ENCODE peak calls at places on chromosomes 5 and 9, in ten cellular contexts. B is foreskin fibroblast, R is AG10803, Q is fibroblast of pulmonary artery, K is HFF-Myc, X is choroid plexus epithelial cell, E is endodermal cell, H is mesendoderm, N is lower lobe of right lung, D is heart left ventricle. M is an unnamed sample.

GRCh38 chr9:9820411-9820810 is 792.4 kb downstream of the PTPRD start:
- DNase-seq in D (no peak), X (peak), H (no peak), N (no peak), Q (peak), R (no peak), E (no peak), B (no peak), K (no peak), M (no peak)

GRCh38 chr9:94867842-94868312 is 141.4 kb downstream of the AOPEP start:
- DNase-seq in H (no peak), E (no peak), B (peak), R (peak), X (peak), K (peak), Q (peak), D (no peak), N (no peak), M (peak)

GRCh38 chr9:31799953-31800609 is 584.4 kb upstream of the ACO1 start:
- DNase-seq in Q (peak), X (peak), K (no peak), R (no peak), B (peak), E (peak), N (no peak), H (peak), D (no peak), M (peak)

GRCh38 chr9:110027624-110028023 is 180.3 kb downstream of the C9orf152 start:
- DNase-seq in Q (peak), N (no peak), H (no peak), R (peak), E (no peak), X (peak), B (peak), K (peak), D (no peak), M (peak)

GRCh38 chr5:125541085-125541484 is 794.6 kb upstream of the ZNF608 start:
- DNase-seq in Q (no peak), R (no peak), K (no peak), B (no peak), E (no peak), H (no peak), D (no peak), X (no peak), N (no peak), M (no peak)

GRCh38 chr5:172008689-172009141 is 2.3 kb upstream of the FBXW11 start:
- DNase-seq in X (peak), B (peak), H (peak), R (peak), D (no peak), K (no peak), N (no peak), Q (peak), E (peak), M (peak)

GRCh38 chr5:136080483-136081180 is 51.8 kb downstream of the TGFBI start:
- DNase-seq in K (peak), R (peak), Q (peak), H (peak), X (peak), E (peak), B (peak), N (peak), D (peak), M (peak)

GRCh38 chr5:132422720-132423442 is 53.4 kb downstream of the SLC22A5 start:
- DNase-seq in H (no peak), R (peak), B (peak), K (no peak), Q (peak), N (peak), D (peak), E (peak), X (peak), M (peak)

GRCh38 chr9:37146372-37146771 is 26.0 kb downstream of the ZCCHC7 start:
- DNase-seq in H (no peak), Q (no peak), R (no peak), D (no peak), K (no peak), E (no peak), B (no peak), X (peak), N (no peak), M (peak)
- H3K4me3 ChIP-seq in H (no peak), Q (no peak), R (no peak), D (no peak), K (no peak), E (no peak), B (no peak), X (no peak), N (no peak), M (no peak)

DNA sequence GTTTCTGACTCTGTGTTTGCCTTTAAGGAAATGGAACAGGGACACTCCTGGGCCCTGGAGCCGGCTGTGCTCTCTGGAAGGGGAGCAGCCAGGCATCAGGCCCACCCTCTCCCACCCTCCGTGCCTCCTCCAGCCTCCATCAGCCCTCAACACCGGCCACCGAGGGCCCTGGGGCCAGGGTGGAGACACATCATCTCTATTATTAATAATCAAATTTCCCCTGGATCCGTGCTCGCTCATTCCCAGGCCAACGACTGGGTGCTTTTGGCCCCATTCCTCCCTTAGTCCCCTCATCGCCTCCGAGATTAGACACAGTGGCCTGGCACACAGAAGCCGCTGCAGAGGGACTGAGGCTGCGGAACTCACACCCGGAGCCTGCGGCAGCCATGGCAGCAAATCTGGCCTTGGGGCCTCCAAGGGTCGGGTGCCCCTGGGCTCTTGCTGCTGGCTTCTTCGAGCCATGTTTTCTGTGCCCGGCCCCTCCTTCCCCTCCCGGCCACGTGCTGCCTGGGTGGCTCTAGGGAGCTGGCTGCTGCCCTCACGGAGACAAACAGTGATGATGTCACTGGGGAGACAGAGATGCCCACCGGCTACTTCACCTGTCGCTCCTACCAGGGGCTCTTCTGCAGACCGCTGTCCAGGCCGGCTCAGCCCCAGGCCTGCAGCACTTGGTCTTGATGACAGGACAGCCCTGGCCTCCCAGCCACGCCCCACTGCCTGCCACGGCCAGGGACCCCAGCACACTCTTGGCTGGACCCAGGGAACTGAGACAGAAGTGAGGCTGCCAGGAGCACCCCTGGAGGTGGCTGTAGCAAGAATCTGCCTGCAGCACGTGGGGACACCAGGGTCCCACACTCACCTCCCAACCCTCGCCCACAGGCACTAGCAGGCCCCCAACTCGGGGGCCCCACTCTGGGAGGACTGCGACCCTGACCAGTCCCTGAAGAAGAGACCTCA is 76.6 kb upstream of the PPP1R26 start:
- DNase-seq in H (no peak), X (no peak), R (no peak), K (no peak), B (no peak), D (no peak), Q (no peak), N (no peak), E (no peak), M (no peak)
- H3K4me3 ChIP-seq in H (no peak), X (no peak), R (no peak), K (no peak), B (no peak), D (no peak), Q (no peak), N (no peak), E (no peak), M (no peak)

GRCh38 chr9:136799079-136799853 is 3.1 kb downstream of the CCDC183 start:
- DNase-seq in D (no peak), B (no peak), H (no peak), N (peak), Q (no peak), R (no peak), K (no peak), E (no peak), X (no peak), M (no peak)

GRCh38 chr9:136796238-136796774 is at the start of gene CCDC183:
- DNase-seq in K (no peak), X (no peak), Q (no peak), E (no peak), R (no peak), N (no peak), D (no peak), B (no peak), H (no peak), M (no peak)

GRCh38 chr9:136802321-136802720 is 5.4 kb upstream of the RABL6 start:
- DNase-seq in H (no peak), K (no peak), Q (no peak), X (no peak), D (no peak), N (no peak), B (no peak), R (no peak), E (no peak), M (no peak)

GRCh38 chr9:136798708-136799078 is 2.6 kb downstream of the CCDC183 start:
- DNase-seq in N (no peak), R (no peak), D (no peak), Q (no peak), X (no peak), H (no peak), K (no peak), E (no peak), B (no peak), M (no peak)

GRCh38 chr9:136799854-136800657 is 3.9 kb downstream of the CCDC183 start:
- DNase-seq in X (peak), H (peak), K (no peak), Q (peak), N (peak), E (peak), B (peak), R (no peak), D (peak), M (peak)
- H3K4me3 ChIP-seq in X (no peak), H (peak), K (peak), Q (peak), N (peak), E (peak), B (peak), R (no peak), D (peak), M (no peak)

GRCh38 chr5:34611829-34612415 is 44.2 kb upstream of the RAI14 start:
- DNase-seq in R (no peak), H (no peak), N (no peak), B (no peak), Q (no peak), D (no peak), X (no peak), K (no peak), E (no peak), M (no peak)
- H3K4me3 ChIP-seq in R (no peak), H (no peak), N (no peak), B (no peak), Q (no peak), D (no peak), X (no peak), K (no peak), E (no peak), M (no peak)

GRCh38 chr5:27900761-27901160 is 862.4 kb upstream of the CDH9 start:
- DNase-seq in Q (no peak), B (no peak), R (no peak), K (no peak), E (no peak), X (no peak), N (no peak), H (no peak), D (no peak), M (no peak)
- H3K4me3 ChIP-seq in Q (no peak), B (no peak), R (no peak), K (no peak), E (no peak), X (no peak), N (no peak), H (no peak), D (no peak), M (no peak)

GRCh38 chr5:176860381-176860780 is 38.8 kb downstream of the HK3 start:
- DNase-seq in D (no peak), X (no peak), B (no peak), N (no peak), E (no peak), Q (no peak), H (no peak), K (no peak), R (no peak), M (no peak)

GRCh38 chr5:176862330-176862995 is 36.7 kb downstream of the HK3 start:
- DNase-seq in E (no peak), K (no peak), Q (no peak), X (no peak), D (no peak), B (no peak), R (no peak), N (no peak), H (no peak), M (no peak)

GRCh38 chr5:176863041-176863764 is 35.9 kb downstream of the HK3 start:
- DNase-seq in X (no peak), H (no peak), B (no peak), E (peak), N (no peak), R (no peak), D (no peak), Q (no peak), K (no peak), M (no peak)

GRCh38 chr5:176859916-176860315 is 39.2 kb downstream of the HK3 start:
- DNase-seq in D (no peak), B (no peak), Q (no peak), K (no peak), R (no peak), X (no peak), N (no peak), E (no peak), H (no peak), M (no peak)

GRCh38 chr5:176861276-176861675 is 37.9 kb downstream of the HK3 start:
- DNase-seq in K (no peak), E (no peak), R (no peak), D (no peak), B (no peak), H (no peak), X (no peak), N (no peak), Q (no peak), M (no peak)
- H3K4me3 ChIP-seq in K (no peak), E (no peak), R (no peak), D (no peak), B (no peak), H (no peak), X (no peak), N (no peak), Q (no peak), M (no peak)

DNA sequence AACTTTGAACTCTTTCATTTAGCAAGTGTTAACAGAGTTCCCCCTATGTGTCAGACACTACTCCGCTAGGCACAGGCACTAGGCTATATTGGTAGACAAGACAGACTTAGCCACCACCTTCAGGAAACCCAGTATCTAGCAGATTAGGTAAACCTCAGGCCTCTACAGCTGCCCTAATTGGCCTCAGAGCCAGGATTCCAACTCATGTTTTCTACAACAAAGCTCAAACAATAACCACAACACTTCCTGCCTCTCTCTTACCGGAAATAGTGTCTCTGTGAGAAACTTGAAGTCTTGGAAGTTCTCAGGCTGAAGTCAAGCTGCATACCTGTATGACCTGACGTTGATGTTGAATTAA is 116.6 kb upstream of the SLC44A1 start:
- DNase-seq in R (peak), B (no peak), K (no peak), Q (peak), N (no peak), H (peak), X (peak), E (no peak), D (no peak), M (peak)
- H3K4me3 ChIP-seq in R (no peak), B (no peak), K (no peak), Q (no peak), N (no peak), H (no peak), X (no peak), E (no peak), D (no peak), M (no peak)

GRCh38 chr9:131618785-131619184 is 73.5 kb downstream of the PRRT1B start:
- DNase-seq in D (no peak), E (no peak), N (no peak), K (no peak), B (no peak), X (no peak), H (no peak), Q (no peak), R (no peak), M (no peak)

GRCh38 chr9:131622536-131622935 is 77.2 kb downstream of the PRRT1B start:
- DNase-seq in R (no peak), B (no peak), X (no peak), H (no peak), K (no peak), N (no peak), E (no peak), D (no peak), Q (no peak), M (no peak)

GRCh38 chr9:131621551-131622321 is 76.4 kb downstream of the PRRT1B start:
- DNase-seq in Q (no peak), H (no peak), K (no peak), B (no peak), D (no peak), R (no peak), N (peak), E (no peak), X (no peak), M (no peak)

GRCh38 chr9:131619680-131620079 is 74.4 kb downstream of the PRRT1B start:
- DNase-seq in N (no peak), B (no peak), X (no peak), R (no peak), D (no peak), E (no peak), K (no peak), Q (no peak), H (no peak), M (no peak)

DNA sequence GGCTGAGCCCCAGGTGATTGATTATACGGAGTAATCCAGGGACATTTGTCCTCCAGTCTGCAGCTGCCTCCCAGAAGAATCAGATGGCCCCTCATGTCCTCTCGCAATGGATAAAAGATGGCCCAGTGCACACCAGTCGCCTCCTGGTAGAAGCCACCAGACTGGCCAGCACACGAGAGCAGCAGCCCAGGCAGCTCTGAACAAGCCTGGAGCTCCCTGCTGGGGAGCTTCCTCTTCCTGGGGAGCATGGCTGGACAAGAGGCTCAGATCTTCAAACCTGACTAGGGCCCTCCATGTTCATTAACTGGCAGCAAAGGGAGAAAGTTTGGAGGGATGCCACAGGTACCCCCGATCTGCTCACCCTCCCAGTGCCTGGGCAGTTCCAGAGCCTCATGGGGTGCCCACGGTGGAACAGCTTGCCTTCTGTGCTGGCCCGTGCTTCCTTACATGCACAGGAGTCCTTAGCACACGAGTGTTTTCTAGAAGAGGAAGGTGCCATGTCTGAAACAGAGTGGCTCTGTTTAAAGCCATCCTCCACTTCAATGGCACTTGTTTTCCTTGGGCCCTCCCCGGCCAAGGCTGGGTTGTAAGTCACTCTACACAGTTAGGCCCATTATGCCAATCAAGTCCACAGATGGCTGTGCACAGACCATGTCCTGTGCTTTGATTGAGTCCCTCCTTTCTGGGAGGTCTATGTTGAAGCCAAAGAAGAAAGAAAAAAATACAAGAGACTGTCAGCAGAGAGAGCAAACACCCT is 75.6 kb downstream of the PRRT1B start:
- DNase-seq in H (no peak), R (no peak), E (no peak), Q (no peak), N (no peak), X (peak), D (no peak), B (no peak), K (no peak), M (no peak)
- H3K4me3 ChIP-seq in H (no peak), R (no peak), E (no peak), Q (no peak), N (no peak), X (no peak), D (no peak), B (no peak), K (no peak), M (no peak)

GRCh38 chr9:72363226-72363625 is 1.8 kb downstream of the ZFAND5 start:
- DNase-seq in D (no peak), E (no peak), B (no peak), N (no peak), H (no peak), Q (no peak), R (no peak), X (peak), K (no peak), M (no peak)
- H3K4me3 ChIP-seq in D (peak), E (peak), B (peak), N (peak), H (peak), Q (peak), R (peak), X (peak), K (peak), M (peak)

M was measured in cardiac fibroblast.